ENCODE peak calls at places on chromosomes 6 and 20, in nine cellular contexts. I, O, Z, L, B, T, H, D and C are unnamed samples.

GRCh38 chr6:134177753-134178229 is 125.4 kb upstream of the SLC2A12 start:
- DNase-seq in I (no peak), O (no peak), Z (no peak), L (no peak), B (peak; percentile 56), T (no peak), H (no peak), D (no peak), C (no peak)

GRCh38 chr20:61964675-61965605 is 100.7 kb downstream of the TAF4 start:
- DNase-seq in I (no peak), O (no peak), Z (no peak), L (no peak), B (no peak), T (no peak), H (no peak), D (no peak), C (no peak)

GRCh38 chr6:39377530-39377929 is 55.0 kb upstream of the KCNK16 start:
- DNase-seq in I (peak; percentile 36), O (peak; percentile 44), Z (peak; percentile 55), L (peak; percentile 91), B (peak; percentile 63), T (peak; percentile 48), H (peak; percentile 65), D (peak; percentile 84), C (peak; percentile 76)

GRCh38 chr20:43942661-43943285 is 28.1 kb downstream of the TOX2 start:
- DNase-seq in I (peak; percentile 37), O (no peak), Z (no peak), L (no peak), B (peak; percentile 76), T (peak; percentile 80), H (no peak), D (peak; percentile 76), C (peak; percentile 84)

GRCh38 chr6:141829996-141830395 is 302.7 kb upstream of the GJE1 start:
- DNase-seq in I (no peak), O (no peak), Z (no peak), L (peak; percentile 45), B (no peak), T (no peak), H (no peak), D (no peak), C (no peak)

GRCh38 chr20:63751471-63752271 is 12.1 kb downstream of the SLC2A4RG start:
- DNase-seq in I (no peak), O (no peak), Z (no peak), L (peak; percentile 60), B (no peak), T (no peak), H (no peak), D (no peak), C (no peak)

GRCh38 chr6:73262701-73263569 is at the start of gene KHDC1:
- DNase-seq in I (peak; percentile 9), O (peak; percentile 73), Z (no peak), L (peak; percentile 88), B (peak; percentile 66), T (peak; percentile 83), H (peak; percentile 48), D (peak; percentile 80), C (peak; percentile 43)

GRCh38 chr20:44883214-44883902 is 2.1 kb upstream of the YWHAB start:
- DNase-seq in I (no peak), O (no peak), Z (no peak), L (no peak), B (no peak), T (no peak), H (no peak), D (no peak), C (no peak)

GRCh38 chr6:62623851-62624532 is 338.0 kb upstream of the KHDRBS2 start:
- DNase-seq in I (no peak), O (no peak), Z (no peak), L (no peak), B (no peak), T (no peak), H (no peak), D (no peak), C (no peak)

DNA sequence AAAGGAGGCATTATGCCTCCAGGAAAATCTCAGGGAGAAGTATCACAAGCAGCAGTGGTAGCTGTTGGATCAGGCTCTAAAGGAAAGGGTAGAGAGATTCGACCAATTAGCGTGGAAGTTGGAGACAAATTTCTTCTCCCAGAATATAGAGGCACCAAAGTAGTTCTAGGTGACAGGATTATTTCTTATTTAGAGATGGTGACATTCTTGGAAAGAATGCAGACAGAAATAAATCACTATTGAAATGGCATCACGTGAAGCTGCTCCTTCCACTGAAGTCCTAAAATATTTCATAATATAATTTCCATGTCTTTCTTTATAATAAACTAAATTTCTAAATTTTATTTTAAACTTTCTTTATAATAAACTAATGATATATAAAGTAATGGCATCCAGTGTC is 117.5 kb downstream of the TCP11 start:
- DNase-seq in I (no peak), O (no peak), Z (no peak), L (no peak), B (no peak), T (no peak), H (no peak), D (no peak), C (no peak)
- H3K4me3 ChIP-seq in I (no peak overlapping the region), O (no peak overlapping the region), Z (no peak overlapping the region), L (no peak overlapping the region), B (no peak overlapping the region), T (no peak overlapping the region), H (no peak overlapping the region), D (no peak overlapping the region), C (no peak overlapping the region)

DNA sequence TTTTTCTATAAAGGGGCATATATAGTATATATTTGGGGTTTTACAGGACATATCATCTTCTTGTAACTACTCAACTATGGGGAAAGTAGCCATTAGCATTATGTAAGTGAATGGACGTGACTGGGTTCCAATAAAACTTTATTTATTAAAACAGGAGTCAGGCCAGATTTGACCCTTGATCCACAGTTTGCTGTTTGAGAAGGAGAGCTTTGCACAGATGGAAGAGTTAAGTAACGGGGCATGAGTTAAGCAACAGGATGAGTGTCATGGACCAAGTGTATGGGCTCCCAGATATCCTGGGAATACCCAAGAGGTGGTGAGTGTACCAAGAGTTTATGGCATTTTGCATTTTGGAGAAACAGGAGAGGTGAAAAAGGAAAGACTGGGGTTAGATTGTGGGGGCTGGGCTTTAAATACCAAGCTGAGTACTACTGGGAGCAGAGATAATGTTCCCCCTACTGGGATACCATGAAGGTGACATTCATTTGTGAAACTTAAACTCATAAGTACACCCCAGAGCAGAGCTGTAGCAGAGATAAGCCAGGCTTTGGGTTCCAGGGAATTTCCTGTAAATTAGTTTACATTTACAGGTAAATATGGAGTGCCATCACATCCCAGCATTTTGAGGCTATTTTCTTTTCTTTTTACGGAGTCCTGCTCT is 18.5 kb upstream of the SCUBE3 start:
- DNase-seq in I (no peak), O (no peak), Z (no peak), L (no peak), B (no peak), T (no peak), H (no peak), D (no peak), C (no peak)
- TF ChIP-seq CTCF in I (no peak), O (no peak), Z (no peak), L (peak; percentile 35), B (no peak), T (no peak), H (no peak), D (no peak), C (no peak)

GRCh38 chr6:158287047-158287446 is 25.2 kb upstream of the TULP4 start:
- DNase-seq in I (no peak), O (no peak), Z (no peak), L (no peak), B (no peak), T (no peak), H (no peak), D (no peak), C (no peak)

GRCh38 chr6:158293122-158293521 is 19.1 kb upstream of the TULP4 start:
- DNase-seq in I (no peak), O (no peak), Z (no peak), L (no peak), B (no peak), T (peak; percentile 35), H (no peak), D (no peak), C (no peak)

GRCh38 chr6:158290659-158291058 is 21.6 kb upstream of the TULP4 start:
- DNase-seq in I (no peak), O (no peak), Z (no peak), L (no peak), B (no peak), T (peak; percentile 83), H (no peak), D (no peak), C (no peak)

GRCh38 chr6:158292016-158292415 is 20.2 kb upstream of the TULP4 start:
- DNase-seq in I (no peak), O (no peak), Z (no peak), L (no peak), B (no peak), T (no peak), H (no peak), D (no peak), C (no peak)

GRCh38 chr6:158290040-158290439 is 22.2 kb upstream of the TULP4 start:
- DNase-seq in I (no peak), O (no peak), Z (no peak), L (no peak), B (no peak), T (peak; percentile 71), H (no peak), D (no peak), C (no peak)
- H3K4me3 ChIP-seq in I (no peak overlapping the region), O (no peak overlapping the region), Z (no peak overlapping the region), L (no peak overlapping the region), B (no peak overlapping the region), T (peak overlapping the region; percentile 31), H (no peak overlapping the region), D (no peak overlapping the region), C (no peak overlapping the region)

DNA sequence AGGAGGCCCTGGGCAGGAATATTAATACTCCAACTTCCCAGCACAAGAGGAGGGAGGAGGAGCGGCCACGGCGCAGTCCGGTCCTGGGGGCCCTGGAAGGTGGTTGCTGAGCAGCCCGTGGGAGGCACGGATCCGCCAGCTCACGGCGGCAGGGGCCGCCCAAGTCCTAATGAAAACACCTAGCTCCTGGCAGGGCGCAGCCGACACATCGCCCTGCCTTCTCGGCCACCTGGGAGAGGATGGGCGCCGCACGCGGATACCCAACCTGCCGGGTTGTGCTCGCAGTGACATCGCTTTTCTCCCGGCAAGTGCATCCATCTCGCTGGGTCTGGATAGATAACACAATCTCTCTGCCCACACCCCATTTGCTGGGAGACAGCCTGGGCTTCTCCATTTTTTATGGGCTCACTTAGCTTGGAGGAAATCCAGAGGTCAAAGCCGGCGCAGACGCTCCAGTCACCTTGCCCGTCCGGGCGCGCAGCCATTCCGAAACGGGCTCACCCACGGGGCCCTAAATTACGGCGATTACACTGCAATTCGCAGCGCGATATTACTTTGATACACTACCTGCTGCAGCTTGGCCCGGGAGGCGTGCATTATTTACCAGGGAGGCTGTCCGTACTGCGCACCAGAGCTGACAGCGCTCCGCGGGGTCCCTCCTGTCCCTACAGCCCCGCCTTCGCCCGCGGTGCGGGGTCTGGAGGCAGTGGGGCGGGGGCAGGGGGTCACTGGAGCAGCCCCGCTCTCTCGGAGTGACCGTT is 36.2 kb upstream of the CCDC167 start:
- DNase-seq in I (no peak), O (peak; percentile 32), Z (no peak), L (peak; percentile 79), B (no peak), T (peak; percentile 51), H (no peak), D (no peak), C (no peak)
- TF ChIP-seq CTCF in I (no peak), O (peak; percentile 20), Z (peak; percentile 25), L (peak; percentile 55), B (no peak), T (peak; percentile 31), H (no peak), D (no peak), C (peak; percentile 8)

GRCh38 chr6:137001287-137001976 is 43.3 kb downstream of the IL20RA start:
- DNase-seq in I (no peak), O (no peak), Z (no peak), L (peak; percentile 75), B (peak; percentile 35), T (no peak), H (no peak), D (no peak), C (peak; percentile 16)
- H3K4me3 ChIP-seq in I (no peak overlapping the region), O (no peak overlapping the region), Z (no peak overlapping the region), L (no peak overlapping the region), B (no peak overlapping the region), T (no peak overlapping the region), H (no peak overlapping the region), D (no peak overlapping the region), C (no peak overlapping the region)